ENCODE peak calls at places on chromosomes 6 and 20, in eight cellular contexts. T is HCT116, V is endodermal cell, W is PC-3, C is fibroblast of lung, S is mesenchymal stem cell, D is lower lobe of right lung, Y is stomach. G is an unnamed sample.

GRCh38 chr6:143545976-143546547 is 34.5 kb upstream of the FUCA2 start:
- DNase-seq in W (no peak), T (no peak), D (no peak), Y (no peak), V (no peak), S (peak; percentile 9), C (peak; percentile 39), G (no peak)

GRCh38 chr6:27275025-27275956 is 27.8 kb downstream of the PRSS16 start:
- DNase-seq in V (peak; percentile 88), C (no peak), W (peak; percentile 21), D (no peak), Y (no peak), S (no peak), T (peak; percentile 38), G (no peak)

GRCh38 chr6:53770690-53771320 is 24.0 kb upstream of the LRRC1 start:
- DNase-seq in V (no peak), D (no peak), W (no peak), Y (no peak), C (peak; percentile 65), S (no peak), T (no peak), G (no peak)

GRCh38 chr6:145028144-145028818 is 707.0 kb downstream of the EPM2A start:
- DNase-seq in Y (no peak), D (no peak), V (no peak), W (peak; percentile 75), T (peak; percentile 71), S (peak; percentile 50), C (no peak), G (peak; percentile 3)

GRCh38 chr20:22465622-22466446 is 118.5 kb downstream of the FOXA2 start:
- DNase-seq in W (no peak), Y (peak; percentile 50), C (no peak), V (no peak), S (no peak), D (no peak), T (no peak), G (no peak)

GRCh38 chr6:43469947-43470346 is 7.4 kb upstream of the TJAP1 start:
- DNase-seq in D (no peak), W (no peak), T (no peak), S (no peak), Y (no peak), V (no peak), C (no peak), G (no peak)

GRCh38 chr20:48149887-48150286 is 364.6 kb upstream of the SULF2 start:
- DNase-seq in V (no peak), C (no peak), Y (no peak), T (no peak), W (no peak), D (no peak), S (no peak), G (no peak)

GRCh38 chr6:31356216-31356945 is 598 bp downstream of the HLA-B start:
- DNase-seq in T (no peak), C (peak; percentile 6), W (peak; percentile 9), Y (peak; percentile 49), V (peak; percentile 68), S (peak; percentile 62), D (peak; percentile 75), G (peak; percentile 72)

GRCh38 chr20:42795399-42795798 is 394.3 kb downstream of the PTPRT start:
- DNase-seq in S (no peak), W (no peak), D (no peak), Y (no peak), C (no peak), T (no peak), V (no peak), G (no peak)

GRCh38 chr6:19841181-19841580 is 4.0 kb downstream of the ID4 start:
- DNase-seq in W (no peak), D (no peak), S (no peak), T (no peak), Y (no peak), V (no peak), C (peak; percentile 7), G (no peak)

GRCh38 chr6:129981598-129981997 is 36.8 kb upstream of the L3MBTL3 start:
- DNase-seq in C (no peak), Y (no peak), W (peak; percentile 22), D (no peak), V (no peak), T (peak; percentile 12), S (peak; percentile 5), G (no peak)

GRCh38 chr20:37348643-37349516 is 2.9 kb downstream of the SRC start:
- DNase-seq in S (no peak), W (no peak), D (no peak), T (no peak), Y (no peak), C (no peak), V (peak; percentile 44), G (no peak)

GRCh38 chr6:160227038-160227768 is 31.4 kb downstream of the SLC22A2 start:
- DNase-seq in V (no peak), W (no peak), T (no peak), D (no peak), S (no peak), C (peak; percentile 29), Y (no peak), G (no peak)

GRCh38 chr6:11140061-11140460 is 28.5 kb upstream of the ERVFRD-1 start:
- DNase-seq in T (no peak), C (peak; percentile 23), Y (no peak), W (no peak), S (peak; percentile 78), D (no peak), V (no peak), G (no peak)
- H3K4me1 ChIP-seq in T (peaks cover 7% of the 10 kb centered on the region), C (peaks cover 3% of the 10 kb centered on the region), Y (peaks cover 3% of the 10 kb centered on the region), W (peaks cover 20% of the 10 kb centered on the region), S (peaks cover 2% of the 10 kb centered on the region), D (no peaks in the 10 kb centered on the region), V (no peaks in the 10 kb centered on the region), G (no peaks in the 10 kb centered on the region)

DNA sequence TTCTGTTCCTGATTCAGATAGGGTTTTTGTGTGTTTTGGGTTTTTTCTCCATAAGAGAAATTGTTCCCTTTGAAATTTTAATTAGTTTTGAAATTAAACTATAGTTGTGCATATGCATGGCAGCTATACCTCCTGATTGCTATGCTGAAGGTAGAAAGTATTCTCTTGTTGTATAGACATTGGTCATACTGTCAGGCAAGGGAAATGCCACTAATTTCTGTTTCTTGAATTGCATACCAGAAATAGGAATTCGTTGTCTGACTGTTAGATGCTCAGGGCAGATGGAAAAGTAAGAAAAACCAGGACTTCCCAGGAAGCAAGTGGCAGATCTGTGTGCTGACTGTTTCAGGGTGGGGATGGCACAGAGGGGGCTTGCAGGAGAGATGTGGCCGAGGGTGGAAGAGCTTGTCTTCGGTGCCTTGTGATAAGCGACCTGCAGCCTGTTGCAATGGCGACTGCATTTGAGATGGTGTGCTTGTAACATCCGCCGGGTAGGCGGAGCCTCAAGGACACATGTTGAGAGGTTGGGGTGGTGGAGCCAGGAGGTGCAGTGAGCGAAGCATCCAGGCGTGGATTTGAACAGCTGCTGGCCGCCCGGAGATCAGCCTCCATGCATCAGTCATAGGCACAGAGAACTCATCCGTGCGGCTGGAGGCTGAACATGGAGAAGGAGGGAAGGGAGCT is 42.8 kb downstream of the RREB1 start:
- DNase-seq in C (no peak), Y (no peak), V (peak; percentile 83), S (no peak), T (no peak), D (no peak), W (no peak), G (peak; percentile 66)
- H3K4me1 ChIP-seq in C (peaks cover 32% of the 10 kb centered on the region), Y (peaks cover 82% of the 10 kb centered on the region), V (peaks cover 24% of the 10 kb centered on the region), S (peaks cover 19% of the 10 kb centered on the region), T (peaks cover 15% of the 10 kb centered on the region), D (peaks cover 80% of the 10 kb centered on the region), W (peaks cover 57% of the 10 kb centered on the region), G (peaks cover 86% of the 10 kb centered on the region)

GRCh38 chr20:50516935-50517816 is 7.0 kb downstream of the PTPN1 start:
- DNase-seq in T (no peak), Y (no peak), W (no peak), D (no peak), C (no peak), S (no peak), V (no peak), G (no peak)

GRCh38 chr20:50517817-50518154 is 7.6 kb downstream of the PTPN1 start:
- DNase-seq in Y (no peak), D (no peak), W (no peak), S (no peak), V (no peak), C (peak; percentile 47), T (no peak), G (no peak)

GRCh38 chr20:50519036-50519780 is 9.0 kb downstream of the PTPN1 start:
- DNase-seq in S (no peak), C (no peak), T (no peak), W (no peak), Y (no peak), V (no peak), D (no peak), G (no peak)

GRCh38 chr20:50516180-50516934 is 6.2 kb downstream of the PTPN1 start:
- DNase-seq in W (no peak), C (no peak), T (no peak), Y (no peak), S (no peak), D (no peak), V (no peak), G (no peak)

DNA sequence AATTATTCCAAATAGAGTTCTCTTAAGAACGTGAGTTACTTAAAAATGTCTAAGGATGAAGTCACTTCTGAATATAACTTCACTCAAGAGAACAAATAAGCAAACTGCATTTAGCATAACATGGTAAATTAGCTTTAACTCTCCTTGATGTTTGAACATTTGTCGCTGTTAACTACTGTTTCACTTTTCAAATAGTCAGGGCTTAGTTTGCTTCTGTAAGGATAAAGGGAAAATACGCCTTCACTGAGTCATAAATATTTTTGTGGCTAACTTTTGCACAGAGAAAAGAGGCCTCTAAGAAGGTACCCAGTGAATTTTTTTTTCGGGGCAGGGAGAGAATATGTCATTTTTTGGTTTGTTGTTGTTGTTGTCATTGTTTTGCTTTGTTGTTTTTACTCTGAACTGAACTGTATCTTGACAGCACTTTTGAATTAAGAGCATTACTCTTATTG is 8.1 kb downstream of the PTPN1 start:
- DNase-seq in Y (no peak), S (peak; percentile 79), T (no peak), D (no peak), C (peak; percentile 78), V (no peak), W (peak; percentile 51), G (no peak)
- H3K4me1 ChIP-seq in Y (peaks cover 98% of the 10 kb centered on the region), S (peaks cover 18% of the 10 kb centered on the region), T (peaks cover 4% of the 10 kb centered on the region), D (peaks cover 98% of the 10 kb centered on the region), C (peaks cover 7% of the 10 kb centered on the region), V (peaks cover 2% of the 10 kb centered on the region), W (peaks cover 44% of the 10 kb centered on the region), G (peaks cover 49% of the 10 kb centered on the region)

DNA sequence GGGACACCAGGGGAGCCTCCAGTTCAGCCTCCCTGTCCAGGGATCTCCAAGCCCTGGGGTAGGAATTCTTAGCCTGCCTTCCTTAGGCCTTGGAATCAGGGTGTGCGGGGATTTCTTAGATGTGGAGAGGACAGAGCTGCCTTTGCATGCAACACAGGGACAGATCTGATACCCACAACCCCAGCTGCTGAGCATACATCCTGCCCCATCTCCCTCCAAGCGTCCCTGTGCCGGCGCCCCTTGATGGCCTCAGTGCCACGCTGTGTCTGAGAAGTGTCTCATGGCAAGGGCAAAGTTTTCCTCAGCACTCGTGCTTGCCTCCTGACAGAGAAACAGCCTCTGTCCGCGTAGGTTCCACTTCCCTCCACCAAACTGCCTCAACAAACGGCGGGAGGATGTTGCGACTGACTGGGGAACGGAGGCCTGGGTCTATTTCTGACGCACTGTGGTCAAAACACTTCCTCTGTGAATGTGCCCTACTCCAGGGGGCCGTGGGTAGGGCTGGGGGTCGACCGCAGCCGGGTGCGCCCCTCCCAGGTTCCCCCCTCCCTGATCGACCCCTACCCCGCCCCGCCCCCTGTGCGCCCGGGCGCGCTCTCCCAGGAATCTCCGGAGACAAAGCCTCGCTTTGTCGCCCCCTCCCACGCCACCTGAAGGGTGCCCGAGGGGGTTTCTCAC is 950 bp downstream of the MICAL1 start:
- DNase-seq in Y (peak; percentile 58), S (peak; percentile 46), C (peak; percentile 20), V (no peak), W (no peak), T (no peak), D (peak; percentile 76), G (no peak)
- H3K4me1 ChIP-seq in Y (peaks cover 64% of the 10 kb centered on the region), S (peaks cover 20% of the 10 kb centered on the region), C (peaks cover 7% of the 10 kb centered on the region), V (peaks cover 5% of the 10 kb centered on the region), W (peaks cover 18% of the 10 kb centered on the region), T (peaks cover 4% of the 10 kb centered on the region), D (peaks cover 49% of the 10 kb centered on the region), G (peaks cover 11% of the 10 kb centered on the region)